ENCODE peak calls at places on chromosomes 7 and 10, in ten cellular contexts. I is suprapubic skin, M is prostate gland, L is uterus, P is H54, X is Peyer's patch, W is K562, N is stomach, E is sigmoid colon, F is testis. B is an unnamed sample.

GRCh38 chr10:80699602-80700039 is 161.9 kb downstream of the SH2D4B start:
- DNase-seq in I (peak; percentile 93), E (peak; percentile 80), F (peak; percentile 92), M (peak; percentile 74), N (peak; percentile 73), P (peak; percentile 72), W (peak; percentile 92), X (peak; percentile 60), L (peak; percentile 67), B (peak; percentile 74)

GRCh38 chr10:124996854-124997215 is 54.9 kb downstream of the ZRANB1 start:
- DNase-seq in F (no peak), W (no peak), E (no peak), L (no peak), N (no peak), I (no peak), M (no peak), X (no peak), P (no peak), B (no peak)

GRCh38 chr7:36906448-36906847 is 182.2 kb upstream of the AOAH start:
- DNase-seq in X (no peak), M (no peak), N (no peak), I (no peak), W (no peak), F (no peak), E (no peak), P (no peak), L (no peak), B (no peak)

GRCh38 chr10:95295031-95295755 is 4.4 kb upstream of the PDLIM1 start:
- DNase-seq in P (no peak), E (peak; percentile 69), W (peak; percentile 81), X (peak; percentile 89), L (peak; percentile 46), N (peak; percentile 69), M (peak; percentile 50), I (no peak), F (peak; percentile 45), B (peak; percentile 61)

GRCh38 chr10:99975942-99976809 is 33.6 kb downstream of the DNMBP start:
- DNase-seq in F (no peak), M (no peak), P (no peak), W (no peak), N (no peak), X (no peak), E (no peak), L (no peak), I (no peak), B (peak; percentile 34)

GRCh38 chr7:954330-955238 is at the start of gene ADAP1:
- DNase-seq in P (no peak), W (peak; percentile 49), L (no peak), F (no peak), X (no peak), N (peak; percentile 66), I (no peak), M (no peak), E (peak; percentile 67), B (peak; percentile 48)

GRCh38 chr10:70564901-70565351 is 37.6 kb downstream of the PRF1 start:
- DNase-seq in I (peak; percentile 45), X (no peak), F (no peak), L (peak; percentile 7), E (peak; percentile 46), P (no peak), N (no peak), W (no peak), M (no peak), B (no peak)

GRCh38 chr10:624605-625334 is 64.7 kb downstream of the DIP2C start:
- DNase-seq in N (no peak), X (peak; percentile 34), E (peak; percentile 90), P (peak; percentile 63), I (no peak), F (peak; percentile 93), M (peak; percentile 46), L (peak; percentile 77), W (peak; percentile 58), B (peak; percentile 4)

GRCh38 chr10:32954080-32954479 is 4.0 kb downstream of the ITGB1 start:
- DNase-seq in W (no peak), X (no peak), M (no peak), E (no peak), I (no peak), L (no peak), N (no peak), P (no peak), F (no peak), B (peak; percentile 32)

GRCh38 chr7:148515237-148515636 is 75.3 kb upstream of the C7orf33 start:
- DNase-seq in L (no peak), P (no peak), X (no peak), I (no peak), F (no peak), N (no peak), W (no peak), M (no peak), E (no peak), B (no peak)

GRCh38 chr7:105238198-105238765 is 150.4 kb downstream of the SRPK2 start:
- DNase-seq in E (no peak), F (peak; percentile 31), X (no peak), I (no peak), W (no peak), L (no peak), P (no peak), N (no peak), M (no peak), B (no peak)

GRCh38 chr7:95246935-95247370 is 77.4 kb downstream of the PON1 start:
- DNase-seq in N (peak; percentile 26), W (peak; percentile 71), P (peak; percentile 19), X (no peak), M (peak; percentile 17), F (peak; percentile 76), E (peak; percentile 70), L (peak; percentile 28), I (no peak), B (peak; percentile 41)

GRCh38 chr7:51019231-51019844 is 236.6 kb upstream of the GRB10 start:
- DNase-seq in E (no peak), I (no peak), N (no peak), F (no peak), P (peak; percentile 71), L (no peak), M (no peak), W (no peak), X (no peak), B (no peak)

GRCh38 chr10:122981066-122981464 is 864 bp downstream of the PSTK start:
- DNase-seq in P (no peak), W (peak; percentile 41), X (no peak), I (no peak), M (no peak), E (no peak), L (no peak), F (no peak), N (no peak), B (peak; percentile 54)

GRCh38 chr10:122974543-122975064 is 5.6 kb upstream of the PSTK start:
- DNase-seq in P (no peak), L (no peak), F (no peak), E (no peak), W (no peak), X (no peak), I (no peak), M (no peak), N (no peak), B (no peak)

GRCh38 chr10:122983898-122984297 is 3.7 kb downstream of the PSTK start:
- DNase-seq in F (no peak), P (no peak), X (no peak), N (no peak), W (no peak), E (no peak), I (no peak), L (no peak), M (no peak), B (no peak)

GRCh38 chr10:122984708-122985107 is 4.5 kb downstream of the PSTK start:
- DNase-seq in X (no peak), I (no peak), P (no peak), W (no peak), L (no peak), F (no peak), M (no peak), N (no peak), E (no peak), B (no peak)

DNA sequence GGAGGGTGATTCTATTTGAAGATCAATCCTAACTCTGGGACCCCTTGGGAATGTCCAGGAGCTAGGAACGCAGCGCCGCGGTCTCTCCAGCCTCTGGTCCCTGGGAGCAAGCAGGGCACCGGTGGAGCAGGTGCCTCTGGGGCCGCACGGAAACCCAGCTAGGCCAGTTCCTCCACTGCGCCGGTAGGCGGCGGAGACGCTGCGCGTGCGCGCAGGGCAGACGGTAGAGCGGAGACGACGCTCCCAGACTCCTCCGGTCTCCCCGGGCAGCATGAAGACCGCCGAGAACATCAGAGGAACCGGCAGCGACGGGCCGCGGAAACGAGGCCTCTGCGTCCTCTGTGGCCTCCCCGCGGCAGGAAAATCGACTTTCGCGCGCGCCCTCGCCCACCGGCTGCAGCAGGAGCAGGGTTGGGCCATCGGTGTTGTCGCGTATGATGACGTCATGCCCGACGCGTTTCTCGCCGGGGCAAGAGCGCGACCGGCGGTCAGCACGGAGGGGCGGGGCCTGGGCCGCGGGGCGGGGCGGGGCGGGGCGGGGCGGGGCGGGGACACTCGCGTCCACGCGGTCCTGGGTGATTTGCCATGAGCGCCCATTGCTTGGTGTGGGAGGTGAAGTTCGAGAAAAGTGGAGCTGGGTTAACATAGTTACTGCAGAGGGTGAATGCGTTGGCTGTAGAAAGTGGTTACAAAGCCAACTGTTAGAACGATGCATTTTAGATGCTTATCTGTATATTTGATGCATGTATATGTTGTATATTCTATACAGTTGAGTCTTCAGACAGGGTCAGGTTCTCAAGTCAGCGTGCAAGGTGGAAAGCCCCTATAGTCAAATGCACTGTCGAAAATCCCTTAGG is at the start of gene PSTK:
- DNase-seq in L (peak; percentile 91), W (peak; percentile 89), F (peak; percentile 94), P (peak; percentile 75), E (peak; percentile 96), I (peak; percentile 91), N (peak; percentile 90), X (peak; percentile 89), M (peak; percentile 79), B (peak; percentile 95)
- TF ChIP-seq POLR2A in L (peak; percentile 73), W (peak; percentile 92), F (no peak), P (peak; percentile 55), E (no peak), I (no peak), N (no peak), X (peak; percentile 63), M (peak; percentile 35), B (peak; percentile 86)

GRCh38 chr10:28411648-28412047 is 108.8 kb upstream of the MPP7 start:
- DNase-seq in P (no peak), W (no peak), X (no peak), M (no peak), L (no peak), E (no peak), F (no peak), I (no peak), N (no peak), B (peak; percentile 65)
- TF ChIP-seq POLR2A in P (no peak), W (no peak), X (no peak), M (no peak), L (no peak), E (no peak), F (no peak), I (no peak), N (no peak), B (no peak)

DNA sequence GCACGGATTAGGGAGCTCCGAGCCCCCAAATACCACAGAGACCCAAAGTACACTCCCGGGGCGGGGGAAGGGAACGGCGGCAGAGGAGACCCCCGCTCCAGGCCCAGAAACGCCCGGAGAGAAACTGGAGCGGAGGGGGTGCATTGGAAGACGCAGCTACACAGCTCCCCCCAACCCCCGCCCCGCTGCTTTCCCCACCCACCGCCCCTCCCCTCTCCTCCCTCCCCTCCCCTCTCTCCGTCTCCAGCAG is 1.1 kb downstream of the PRKAG2 start:
- DNase-seq in L (no peak), I (no peak), P (peak; percentile 81), E (no peak), M (no peak), X (no peak), W (no peak), F (no peak), N (no peak), B (no peak)
- TF ChIP-seq POLR2A in L (peak; percentile 3), I (no peak), P (no peak), E (no peak), M (no peak), X (no peak), W (no peak), F (no peak), N (no peak), B (no peak)

GRCh38 chr10:6144609-6145413 is 56.0 kb downstream of the RBM17 start:
- DNase-seq in N (peak; percentile 90), P (no peak), X (peak; percentile 90), I (peak; percentile 94), E (peak; percentile 95), F (peak; percentile 94), W (peak; percentile 93), M (peak; percentile 82), L (peak; percentile 90), B (peak; percentile 91)
- TF ChIP-seq POLR2A in N (no peak), P (peak; percentile 69), X (peak; percentile 69), I (no peak), E (no peak), F (no peak), W (peak; percentile 71), M (peak; percentile 68), L (peak; percentile 79), B (peak; percentile 72)